ENCODE peak calls at places on chromosomes 3 and 15, in four cellular contexts. R is GM10248, V is astrocyte of the hippocampus, X is small intestine. C is an unnamed sample.
A peak's percentile ranks its signal among the peaks of the same experiment; 100 is the strongest.

GRCh38 chr3:79651536-79652065 is 116.2 kb downstream of the ROBO1 start:
- DNase-seq in R (no peak), V (peak; percentile 9), X (no peak), C (no peak)

GRCh38 chr15:100191161-100191560 is 150.6 kb downstream of the ADAMTS17 start:
- DNase-seq in R (no peak), V (no peak), X (no peak), C (no peak)

GRCh38 chr3:61030469-61031035 is 220.7 kb downstream of the FHIT start:
- DNase-seq in V (peak; percentile 65), X (no peak), R (no peak), C (no peak)

GRCh38 chr3:131349946-131350347 is 31.6 kb upstream of the NUDT16 start:
- DNase-seq in R (no peak), V (peak; percentile 59), X (peak; percentile 18), C (peak; percentile 36)

GRCh38 chr3:196144383-196145105 is 62.7 kb upstream of the TFRC start:
- DNase-seq in X (no peak), R (no peak), V (peak; percentile 27), C (no peak)

GRCh38 chr15:45522179-45522930 is at the start of gene SLC30A4:
- DNase-seq in R (peak; percentile 88), V (peak; percentile 85), X (peak; percentile 78), C (peak; percentile 81)

GRCh38 chr3:43540625-43541024 is 81.2 kb downstream of the ANO10 start:
- DNase-seq in V (no peak), X (no peak), R (no peak), C (no peak)

GRCh38 chr3:71536376-71536965 is 47.1 kb downstream of the FOXP1 start:
- DNase-seq in X (no peak), V (peak; percentile 74), R (no peak), C (peak; percentile 45)

GRCh38 chr3:185335799-185336198 is 27.1 kb upstream of the MAP3K13 start:
- DNase-seq in X (peak; percentile 73), R (no peak), V (peak; percentile 62), C (peak; percentile 30)

GRCh38 chr3:139342054-139342453 is 1.8 kb upstream of the MRPS22 start:
- DNase-seq in X (no peak), V (no peak), R (no peak), C (no peak)

GRCh38 chr3:24682141-24682547 is 187.5 kb upstream of the THRB start:
- DNase-seq in X (no peak), R (no peak), V (no peak), C (no peak)

GRCh38 chr3:45425237-45425933 is 37.0 kb downstream of the LARS2 start:
- DNase-seq in X (no peak), V (no peak), R (no peak), C (peak; percentile 35)

C was measured in myocyte.